ENCODE peak calls at places on chromosomes 11 and 22, in eight cellular contexts. One of them, this sample, is unnamed.

GRCh38 chr11:39385911-39386310 is 2073.5 kb downstream of the LRRC4C start:
- DNase-seq in iPS DF 19.7: no peak
- DNase-seq in adipocyte: no peak
- DNase-seq in memory B cell: no peak
- DNase-seq in activated CD4-positive, alpha-beta T cell treated with anti-CD3 and anti-CD28 coated beads, Interleukin-2, amount 50 U/mL, for 48 hours: no peak
- DNase-seq in ovary: no peak
- DNase-seq in activated T-helper 1 cell treated with anti-CD3 and anti-CD28 coated beads, Interleukin-2, amount 50 U/mL, for 16 hours: no peak
- DNase-seq in stimulated activated CD4-positive, alpha-beta T cell treated with anti-CD3 and anti-CD28 coated beads, Interleukin-12 subunit alpha, Interleukin-12 subunit beta, amount 100 ng/mL, for 48 hours: no peak
- DNase-seq in this sample: no peak

GRCh38 chr22:47165338-47165931 is 403.0 kb downstream of the TBC1D22A start:
- DNase-seq in activated CD4-positive, alpha-beta T cell treated with anti-CD3 and anti-CD28 coated beads, Interleukin-2, amount 50 U/mL, for 48 hours: no peak
- DNase-seq in activated T-helper 1 cell treated with anti-CD3 and anti-CD28 coated beads, Interleukin-2, amount 50 U/mL, for 16 hours: no peak
- DNase-seq in iPS DF 19.7: no peak
- DNase-seq in adipocyte: no peak
- DNase-seq in memory B cell: no peak
- DNase-seq in ovary: peak; percentile 7
- DNase-seq in stimulated activated CD4-positive, alpha-beta T cell treated with anti-CD3 and anti-CD28 coated beads, Interleukin-12 subunit alpha, Interleukin-12 subunit beta, amount 100 ng/mL, for 48 hours: no peak
- DNase-seq in this sample: no peak

GRCh38 chr11:132864811-132865576 is 667.3 kb downstream of the OPCML start:
- DNase-seq in activated T-helper 1 cell treated with anti-CD3 and anti-CD28 coated beads, Interleukin-2, amount 50 U/mL, for 16 hours: no peak
- DNase-seq in ovary: no peak
- DNase-seq in iPS DF 19.7: peak; percentile 52
- DNase-seq in adipocyte: no peak
- DNase-seq in memory B cell: no peak
- DNase-seq in stimulated activated CD4-positive, alpha-beta T cell treated with anti-CD3 and anti-CD28 coated beads, Interleukin-12 subunit alpha, Interleukin-12 subunit beta, amount 100 ng/mL, for 48 hours: no peak
- DNase-seq in activated CD4-positive, alpha-beta T cell treated with anti-CD3 and anti-CD28 coated beads, Interleukin-2, amount 50 U/mL, for 48 hours: no peak
- DNase-seq in this sample: no peak

GRCh38 chr11:19499999-19500398 is 212.6 kb upstream of the NAV2 start:
- DNase-seq in adipocyte: no peak
- DNase-seq in stimulated activated CD4-positive, alpha-beta T cell treated with anti-CD3 and anti-CD28 coated beads, Interleukin-12 subunit alpha, Interleukin-12 subunit beta, amount 100 ng/mL, for 48 hours: no peak
- DNase-seq in ovary: no peak
- DNase-seq in activated CD4-positive, alpha-beta T cell treated with anti-CD3 and anti-CD28 coated beads, Interleukin-2, amount 50 U/mL, for 48 hours: no peak
- DNase-seq in activated T-helper 1 cell treated with anti-CD3 and anti-CD28 coated beads, Interleukin-2, amount 50 U/mL, for 16 hours: no peak
- DNase-seq in iPS DF 19.7: no peak
- DNase-seq in memory B cell: no peak
- DNase-seq in this sample: no peak

GRCh38 chr22:46074771-46075551 is 75.4 kb upstream of the PPARA start:
- DNase-seq in stimulated activated CD4-positive, alpha-beta T cell treated with anti-CD3 and anti-CD28 coated beads, Interleukin-12 subunit alpha, Interleukin-12 subunit beta, amount 100 ng/mL, for 48 hours: no peak
- DNase-seq in adipocyte: no peak
- DNase-seq in memory B cell: no peak
- DNase-seq in iPS DF 19.7: no peak
- DNase-seq in activated CD4-positive, alpha-beta T cell treated with anti-CD3 and anti-CD28 coated beads, Interleukin-2, amount 50 U/mL, for 48 hours: no peak
- DNase-seq in activated T-helper 1 cell treated with anti-CD3 and anti-CD28 coated beads, Interleukin-2, amount 50 U/mL, for 16 hours: no peak
- DNase-seq in ovary: no peak
- DNase-seq in this sample: no peak

GRCh38 chr11:60088364-60088763 is at the start of gene MS4A2:
- DNase-seq in iPS DF 19.7: no peak
- DNase-seq in activated T-helper 1 cell treated with anti-CD3 and anti-CD28 coated beads, Interleukin-2, amount 50 U/mL, for 16 hours: no peak
- DNase-seq in activated CD4-positive, alpha-beta T cell treated with anti-CD3 and anti-CD28 coated beads, Interleukin-2, amount 50 U/mL, for 48 hours: no peak
- DNase-seq in stimulated activated CD4-positive, alpha-beta T cell treated with anti-CD3 and anti-CD28 coated beads, Interleukin-12 subunit alpha, Interleukin-12 subunit beta, amount 100 ng/mL, for 48 hours: no peak
- DNase-seq in memory B cell: no peak
- DNase-seq in ovary: no peak
- DNase-seq in adipocyte: no peak
- DNase-seq in this sample: no peak

GRCh38 chr22:37126882-37127281 is 17.4 kb upstream of the TMPRSS6 start:
- DNase-seq in stimulated activated CD4-positive, alpha-beta T cell treated with anti-CD3 and anti-CD28 coated beads, Interleukin-12 subunit alpha, Interleukin-12 subunit beta, amount 100 ng/mL, for 48 hours: no peak
- DNase-seq in activated T-helper 1 cell treated with anti-CD3 and anti-CD28 coated beads, Interleukin-2, amount 50 U/mL, for 16 hours: no peak
- DNase-seq in iPS DF 19.7: no peak
- DNase-seq in ovary: no peak
- DNase-seq in memory B cell: no peak
- DNase-seq in adipocyte: no peak
- DNase-seq in activated CD4-positive, alpha-beta T cell treated with anti-CD3 and anti-CD28 coated beads, Interleukin-2, amount 50 U/mL, for 48 hours: no peak
- DNase-seq in this sample: no peak

GRCh38 chr11:71499125-71499524 is 27.9 kb upstream of the KRTAP5-7 start:
- DNase-seq in iPS DF 19.7: no peak
- DNase-seq in stimulated activated CD4-positive, alpha-beta T cell treated with anti-CD3 and anti-CD28 coated beads, Interleukin-12 subunit alpha, Interleukin-12 subunit beta, amount 100 ng/mL, for 48 hours: no peak
- DNase-seq in activated CD4-positive, alpha-beta T cell treated with anti-CD3 and anti-CD28 coated beads, Interleukin-2, amount 50 U/mL, for 48 hours: no peak
- DNase-seq in ovary: no peak
- DNase-seq in activated T-helper 1 cell treated with anti-CD3 and anti-CD28 coated beads, Interleukin-2, amount 50 U/mL, for 16 hours: no peak
- DNase-seq in adipocyte: no peak
- DNase-seq in memory B cell: no peak
- DNase-seq in this sample: no peak

GRCh38 chr11:59207988-59208432 is 4.7 kb downstream of the MPEG1 start:
- DNase-seq in iPS DF 19.7: peak; percentile 17
- DNase-seq in activated CD4-positive, alpha-beta T cell treated with anti-CD3 and anti-CD28 coated beads, Interleukin-2, amount 50 U/mL, for 48 hours: peak; percentile 47
- DNase-seq in memory B cell: no peak
- DNase-seq in stimulated activated CD4-positive, alpha-beta T cell treated with anti-CD3 and anti-CD28 coated beads, Interleukin-12 subunit alpha, Interleukin-12 subunit beta, amount 100 ng/mL, for 48 hours: peak; percentile 27
- DNase-seq in adipocyte: peak; percentile 81
- DNase-seq in activated T-helper 1 cell treated with anti-CD3 and anti-CD28 coated beads, Interleukin-2, amount 50 U/mL, for 16 hours: peak; percentile 9
- DNase-seq in ovary: no peak
- DNase-seq in this sample: peak; percentile 9

GRCh38 chr11:35605691-35606090 is 12.6 kb upstream of the FJX1 start:
- DNase-seq in activated T-helper 1 cell treated with anti-CD3 and anti-CD28 coated beads, Interleukin-2, amount 50 U/mL, for 16 hours: no peak
- DNase-seq in memory B cell: no peak
- DNase-seq in iPS DF 19.7: no peak
- DNase-seq in stimulated activated CD4-positive, alpha-beta T cell treated with anti-CD3 and anti-CD28 coated beads, Interleukin-12 subunit alpha, Interleukin-12 subunit beta, amount 100 ng/mL, for 48 hours: no peak
- DNase-seq in ovary: no peak
- DNase-seq in activated CD4-positive, alpha-beta T cell treated with anti-CD3 and anti-CD28 coated beads, Interleukin-2, amount 50 U/mL, for 48 hours: no peak
- DNase-seq in adipocyte: no peak
- DNase-seq in this sample: no peak

GRCh38 chr22:32583921-32584335 is 109.3 kb downstream of the FBXO7 start:
- DNase-seq in stimulated activated CD4-positive, alpha-beta T cell treated with anti-CD3 and anti-CD28 coated beads, Interleukin-12 subunit alpha, Interleukin-12 subunit beta, amount 100 ng/mL, for 48 hours: no peak
- DNase-seq in activated CD4-positive, alpha-beta T cell treated with anti-CD3 and anti-CD28 coated beads, Interleukin-2, amount 50 U/mL, for 48 hours: no peak
- DNase-seq in ovary: no peak
- DNase-seq in activated T-helper 1 cell treated with anti-CD3 and anti-CD28 coated beads, Interleukin-2, amount 50 U/mL, for 16 hours: no peak
- DNase-seq in iPS DF 19.7: no peak
- DNase-seq in adipocyte: peak; percentile 71
- DNase-seq in memory B cell: no peak
- DNase-seq in this sample: no peak

GRCh38 chr11:13354335-13354734 is 76.7 kb downstream of the BMAL1 start:
- DNase-seq in iPS DF 19.7: no peak
- DNase-seq in stimulated activated CD4-positive, alpha-beta T cell treated with anti-CD3 and anti-CD28 coated beads, Interleukin-12 subunit alpha, Interleukin-12 subunit beta, amount 100 ng/mL, for 48 hours: no peak
- DNase-seq in activated T-helper 1 cell treated with anti-CD3 and anti-CD28 coated beads, Interleukin-2, amount 50 U/mL, for 16 hours: no peak
- DNase-seq in memory B cell: no peak
- DNase-seq in adipocyte: no peak
- DNase-seq in ovary: no peak
- DNase-seq in activated CD4-positive, alpha-beta T cell treated with anti-CD3 and anti-CD28 coated beads, Interleukin-2, amount 50 U/mL, for 48 hours: no peak
- DNase-seq in this sample: no peak

GRCh38 chr22:20803696-20804324 is 29.9 kb downstream of the SERPIND1 start:
- DNase-seq in stimulated activated CD4-positive, alpha-beta T cell treated with anti-CD3 and anti-CD28 coated beads, Interleukin-12 subunit alpha, Interleukin-12 subunit beta, amount 100 ng/mL, for 48 hours: no peak
- DNase-seq in activated CD4-positive, alpha-beta T cell treated with anti-CD3 and anti-CD28 coated beads, Interleukin-2, amount 50 U/mL, for 48 hours: peak; percentile 29
- DNase-seq in memory B cell: no peak
- DNase-seq in iPS DF 19.7: no peak
- DNase-seq in activated T-helper 1 cell treated with anti-CD3 and anti-CD28 coated beads, Interleukin-2, amount 50 U/mL, for 16 hours: no peak
- DNase-seq in adipocyte: peak; percentile 41
- DNase-seq in ovary: no peak
- DNase-seq in this sample: peak; percentile 22

GRCh38 chr11:133929401-133930052 is 27.2 kb downstream of the IGSF9B start:
- DNase-seq in ovary: no peak
- DNase-seq in stimulated activated CD4-positive, alpha-beta T cell treated with anti-CD3 and anti-CD28 coated beads, Interleukin-12 subunit alpha, Interleukin-12 subunit beta, amount 100 ng/mL, for 48 hours: no peak
- DNase-seq in activated T-helper 1 cell treated with anti-CD3 and anti-CD28 coated beads, Interleukin-2, amount 50 U/mL, for 16 hours: no peak
- DNase-seq in activated CD4-positive, alpha-beta T cell treated with anti-CD3 and anti-CD28 coated beads, Interleukin-2, amount 50 U/mL, for 48 hours: no peak
- DNase-seq in adipocyte: no peak
- DNase-seq in iPS DF 19.7: no peak
- DNase-seq in memory B cell: no peak
- DNase-seq in this sample: no peak

GRCh38 chr11:47551086-47551485 is 1.8 kb downstream of the CELF1 start:
- DNase-seq in adipocyte: peak; percentile 48
- DNase-seq in stimulated activated CD4-positive, alpha-beta T cell treated with anti-CD3 and anti-CD28 coated beads, Interleukin-12 subunit alpha, Interleukin-12 subunit beta, amount 100 ng/mL, for 48 hours: no peak
- DNase-seq in activated T-helper 1 cell treated with anti-CD3 and anti-CD28 coated beads, Interleukin-2, amount 50 U/mL, for 16 hours: no peak
- DNase-seq in ovary: no peak
- DNase-seq in activated CD4-positive, alpha-beta T cell treated with anti-CD3 and anti-CD28 coated beads, Interleukin-2, amount 50 U/mL, for 48 hours: no peak
- DNase-seq in iPS DF 19.7: no peak
- DNase-seq in memory B cell: no peak
- DNase-seq in this sample: no peak

GRCh38 chr11:75532200-75532972 is 6.6 kb upstream of the GDPD5 start:
- DNase-seq in stimulated activated CD4-positive, alpha-beta T cell treated with anti-CD3 and anti-CD28 coated beads, Interleukin-12 subunit alpha, Interleukin-12 subunit beta, amount 100 ng/mL, for 48 hours: peak; percentile 85
- DNase-seq in activated T-helper 1 cell treated with anti-CD3 and anti-CD28 coated beads, Interleukin-2, amount 50 U/mL, for 16 hours: peak; percentile 73
- DNase-seq in memory B cell: peak; percentile 86
- DNase-seq in iPS DF 19.7: peak; percentile 48
- DNase-seq in ovary: peak; percentile 76
- DNase-seq in adipocyte: peak; percentile 84
- DNase-seq in activated CD4-positive, alpha-beta T cell treated with anti-CD3 and anti-CD28 coated beads, Interleukin-2, amount 50 U/mL, for 48 hours: peak; percentile 84
- DNase-seq in this sample: no peak

GRCh38 chr11:8531312-8531711 is 62.7 kb downstream of the STK33 start:
- DNase-seq in stimulated activated CD4-positive, alpha-beta T cell treated with anti-CD3 and anti-CD28 coated beads, Interleukin-12 subunit alpha, Interleukin-12 subunit beta, amount 100 ng/mL, for 48 hours: no peak
- DNase-seq in adipocyte: peak; percentile 4
- DNase-seq in memory B cell: no peak
- DNase-seq in iPS DF 19.7: no peak
- DNase-seq in activated T-helper 1 cell treated with anti-CD3 and anti-CD28 coated beads, Interleukin-2, amount 50 U/mL, for 16 hours: no peak
- DNase-seq in ovary: no peak
- DNase-seq in activated CD4-positive, alpha-beta T cell treated with anti-CD3 and anti-CD28 coated beads, Interleukin-2, amount 50 U/mL, for 48 hours: no peak
- DNase-seq in this sample: no peak

GRCh38 chr11:85835263-85835662 is 19.9 kb upstream of the CCDC83 start:
- DNase-seq in memory B cell: no peak
- DNase-seq in activated T-helper 1 cell treated with anti-CD3 and anti-CD28 coated beads, Interleukin-2, amount 50 U/mL, for 16 hours: no peak
- DNase-seq in activated CD4-positive, alpha-beta T cell treated with anti-CD3 and anti-CD28 coated beads, Interleukin-2, amount 50 U/mL, for 48 hours: no peak
- DNase-seq in stimulated activated CD4-positive, alpha-beta T cell treated with anti-CD3 and anti-CD28 coated beads, Interleukin-12 subunit alpha, Interleukin-12 subunit beta, amount 100 ng/mL, for 48 hours: no peak
- DNase-seq in adipocyte: no peak
- DNase-seq in iPS DF 19.7: no peak
- DNase-seq in ovary: no peak
- DNase-seq in this sample: no peak

GRCh38 chr22:28442264-28442950 is 237.2 kb downstream of the TTC28 start:
- DNase-seq in activated CD4-positive, alpha-beta T cell treated with anti-CD3 and anti-CD28 coated beads, Interleukin-2, amount 50 U/mL, for 48 hours: peak; percentile 70
- DNase-seq in adipocyte: peak; percentile 89
- DNase-seq in memory B cell: peak; percentile 35
- DNase-seq in iPS DF 19.7: peak; percentile 54
- DNase-seq in activated T-helper 1 cell treated with anti-CD3 and anti-CD28 coated beads, Interleukin-2, amount 50 U/mL, for 16 hours: peak; percentile 23
- DNase-seq in stimulated activated CD4-positive, alpha-beta T cell treated with anti-CD3 and anti-CD28 coated beads, Interleukin-12 subunit alpha, Interleukin-12 subunit beta, amount 100 ng/mL, for 48 hours: peak; percentile 60
- DNase-seq in ovary: peak; percentile 87
- DNase-seq in this sample: no peak

GRCh38 chr11:129996113-129996870 is 6.3 kb downstream of the PRDM10 start:
- DNase-seq in adipocyte: no peak
- DNase-seq in activated T-helper 1 cell treated with anti-CD3 and anti-CD28 coated beads, Interleukin-2, amount 50 U/mL, for 16 hours: no peak
- DNase-seq in stimulated activated CD4-positive, alpha-beta T cell treated with anti-CD3 and anti-CD28 coated beads, Interleukin-12 subunit alpha, Interleukin-12 subunit beta, amount 100 ng/mL, for 48 hours: no peak
- DNase-seq in memory B cell: no peak
- DNase-seq in ovary: no peak
- DNase-seq in iPS DF 19.7: no peak
- DNase-seq in activated CD4-positive, alpha-beta T cell treated with anti-CD3 and anti-CD28 coated beads, Interleukin-2, amount 50 U/mL, for 48 hours: no peak
- DNase-seq in this sample: no peak

This sample was measured in CMK.